ENCODE peak calls at places on chromosome 18, in six cellular contexts. M, S, R, C, L and V are unnamed samples. For H3K9me3, the result is how much of the 10 kb centered on the place peaks cover.

GRCh38 chr18:45628979-45629958 is 14.0 kb downstream of the SLC14A2 start:
- DNase-seq in M (no peak), C (no peak), S (peak), R (peak), L (no peak), V (no peak)

GRCh38 chr18:23276456-23276855 is 141.2 kb downstream of the CABLES1 start:
- DNase-seq in L (no peak), R (no peak), S (no peak), M (no peak), C (no peak), V (no peak)

GRCh38 chr18:8685141-8685913 is 20.0 kb upstream of the MTCL1 start:
- DNase-seq in M (no peak), C (no peak), S (no peak), R (peak), L (no peak), V (no peak)

GRCh38 chr18:39746201-39746600 is 2180.6 kb upstream of the CELF4 start:
- DNase-seq in S (no peak), R (peak), L (no peak), C (no peak), M (no peak), V (no peak)

GRCh38 chr18:5425721-5426120 is 118.1 kb downstream of the EPB41L3 start:
- DNase-seq in R (no peak), L (no peak), M (no peak), C (no peak), S (no peak), V (no peak)

GRCh38 chr18:64966667-64967066 is 784.1 kb upstream of the CDH7 start:
- DNase-seq in S (no peak), M (no peak), R (no peak), L (no peak), C (no peak), V (peak)

GRCh38 chr18:58785171-58785805 is 79.4 kb upstream of the ZNF532 start:
- DNase-seq in S (peak), C (peak), R (peak), M (no peak), L (no peak), V (no peak)

GRCh38 chr18:24212939-24213338 is 74.1 kb downstream of the CABYR start:
- DNase-seq in L (no peak), C (no peak), M (no peak), S (peak), R (peak), V (no peak)

GRCh38 chr18:21361297-21361880 is 119.4 kb downstream of the GREB1L start:
- DNase-seq in R (no peak), M (no peak), L (no peak), C (no peak), S (no peak), V (no peak)

GRCh38 chr18:34591920-34592444 is 118.1 kb upstream of the DTNA start:
- DNase-seq in L (no peak), M (no peak), C (no peak), R (no peak), S (no peak), V (no peak)

GRCh38 chr18:44733069-44733753 is 52.5 kb downstream of the SETBP1 start:
- DNase-seq in M (no peak), L (no peak), C (peak), R (peak), S (peak), V (no peak)

GRCh38 chr18:23209031-23209430 is 73.7 kb downstream of the CABLES1 start:
- DNase-seq in L (no peak), M (no peak), S (no peak), C (no peak), R (peak), V (no peak)

GRCh38 chr18:43396266-43396665 is 119.0 kb upstream of the SYT4 start:
- DNase-seq in C (no peak), M (no peak), R (no peak), L (no peak), S (peak), V (no peak)

GRCh38 chr18:48866028-48866733 is 84.6 kb downstream of the SMAD7 start:
- DNase-seq in M (peak), R (peak), C (peak), L (peak), S (no peak), V (peak)

GRCh38 chr18:4068552-4069158 is 386.5 kb downstream of the DLGAP1 start:
- DNase-seq in S (peak), M (no peak), L (no peak), C (peak), R (peak), V (peak)

GRCh38 chr18:57859314-57859713 is 56.2 kb upstream of the ATP8B1 start:
- DNase-seq in L (no peak), C (peak), S (peak), M (no peak), R (no peak), V (peak)

GRCh38 chr18:56650944-56651770 is at the start of gene WDR7:
- DNase-seq in S (peak), L (peak), R (peak), C (peak), M (peak), V (peak)
- TF ChIP-seq POLR2A in S (no peak), L (peak), R (no peak), C (peak), M (no peak), V (peak)

GRCh38 chr18:76956648-76957047 is 134.3 kb downstream of the ZNF236 start:
- DNase-seq in M (no peak), C (no peak), L (no peak), R (no peak), S (no peak), V (no peak)

GRCh38 chr18:76952747-76953146 is 130.4 kb downstream of the ZNF236 start:
- DNase-seq in S (no peak), L (no peak), C (no peak), M (no peak), R (no peak), V (peak)

GRCh38 chr18:76957384-76958355 is 135.3 kb downstream of the ZNF236 start:
- DNase-seq in C (no peak), M (no peak), L (no peak), S (no peak), R (no peak), V (no peak)

GRCh38 chr18:76953186-76953982 is 131.0 kb downstream of the ZNF236 start:
- DNase-seq in L (no peak), S (no peak), R (peak), C (peak), M (peak), V (peak)

DNA sequence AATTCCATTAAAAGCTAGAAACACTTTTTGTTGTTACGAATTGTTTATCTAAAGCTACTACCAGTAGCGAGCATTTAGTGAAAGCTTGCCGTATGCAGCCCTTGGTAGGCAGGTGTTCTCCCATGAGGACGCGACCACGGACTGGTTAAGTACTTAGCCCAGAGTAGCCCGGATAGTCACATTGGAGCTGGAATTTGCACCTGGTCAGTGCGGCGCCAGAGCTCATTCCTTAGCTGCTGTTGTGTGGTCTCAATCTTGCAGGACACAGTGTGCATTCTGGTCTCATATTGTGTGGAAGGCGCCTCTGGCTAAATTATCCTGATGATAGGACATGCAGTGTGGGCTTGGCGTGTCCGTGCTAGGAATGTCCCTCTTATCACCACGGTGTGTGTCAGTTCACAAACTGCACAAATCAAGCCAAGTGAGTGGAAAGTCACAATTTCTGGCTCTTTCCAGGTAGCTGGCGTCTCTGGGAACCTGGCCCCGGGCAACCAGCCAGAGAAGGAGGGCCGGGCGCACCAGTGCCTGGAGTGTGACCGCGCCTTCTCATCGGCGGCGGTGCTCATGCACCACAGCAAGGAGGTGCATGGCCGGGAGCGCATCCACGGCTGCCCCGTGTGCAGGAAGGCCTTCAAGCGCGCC is 133.3 kb downstream of the ZNF236 start:
- DNase-seq in R (no peak), L (no peak), S (no peak), M (no peak), C (peak), V (peak)
- TF ChIP-seq CTCF in R (no peak), L (no peak), S (no peak), M (no peak), C (no peak), V (no peak)

GRCh38 chr18:79725486-79725885 is 45.9 kb downstream of the CTDP1 start:
- DNase-seq in R (no peak), M (no peak), L (peak), C (no peak), S (no peak), V (peak)

GRCh38 chr18:79723628-79724027 is 44.0 kb downstream of the CTDP1 start:
- DNase-seq in M (no peak), R (no peak), C (no peak), L (peak), S (no peak), V (no peak)

GRCh38 chr18:79723036-79723435 is 43.4 kb downstream of the CTDP1 start:
- DNase-seq in S (no peak), M (no peak), R (no peak), L (no peak), C (no peak), V (no peak)

GRCh38 chr18:79726721-79727120 is 47.1 kb downstream of the CTDP1 start:
- DNase-seq in S (no peak), C (no peak), R (no peak), M (no peak), L (no peak), V (no peak)

DNA sequence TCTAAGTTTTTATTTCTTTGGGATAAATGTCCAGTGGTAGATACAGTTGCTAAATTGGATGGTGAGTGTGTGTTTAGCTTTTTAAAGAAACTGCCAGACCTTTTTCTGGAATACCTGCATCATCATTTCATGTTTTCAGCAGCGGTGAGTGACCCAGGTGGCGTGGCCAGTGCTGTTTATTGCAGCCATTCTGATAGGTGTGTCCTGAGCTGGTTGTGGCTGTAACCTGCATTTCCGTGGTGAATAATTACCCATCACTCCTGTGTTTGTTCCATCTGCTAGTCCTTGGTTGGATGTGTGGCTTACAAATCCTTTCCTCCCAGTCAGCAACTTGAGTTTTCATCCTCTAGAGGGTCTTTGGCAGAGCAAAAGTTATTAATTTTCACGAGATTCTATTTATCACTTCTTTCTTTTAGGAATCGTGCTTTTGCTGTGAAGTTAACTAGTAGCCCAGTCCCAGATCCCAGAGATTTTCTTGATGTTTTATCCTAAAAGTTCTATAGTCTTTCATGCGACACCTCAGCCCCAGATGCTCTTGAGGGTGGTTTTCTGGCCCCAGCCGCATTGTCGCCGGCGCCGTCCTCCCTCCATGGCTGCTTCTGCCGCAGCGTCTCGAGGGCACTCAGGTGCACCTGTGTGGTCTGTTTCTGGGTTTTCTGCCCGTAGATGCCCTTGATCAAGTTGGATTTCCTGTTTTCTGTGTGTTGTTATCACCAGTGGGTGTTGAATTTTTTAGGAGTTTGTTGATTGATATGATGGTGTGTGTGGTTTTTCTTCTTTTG is 44.9 kb downstream of the CTDP1 start:
- DNase-seq in C (no peak), M (no peak), R (no peak), L (no peak), S (no peak), V (no peak)
- H3K9me3 ChIP-seq in C (under half), M (under half), R (under half), L (under half), S (under half), V (under half)

DNA sequence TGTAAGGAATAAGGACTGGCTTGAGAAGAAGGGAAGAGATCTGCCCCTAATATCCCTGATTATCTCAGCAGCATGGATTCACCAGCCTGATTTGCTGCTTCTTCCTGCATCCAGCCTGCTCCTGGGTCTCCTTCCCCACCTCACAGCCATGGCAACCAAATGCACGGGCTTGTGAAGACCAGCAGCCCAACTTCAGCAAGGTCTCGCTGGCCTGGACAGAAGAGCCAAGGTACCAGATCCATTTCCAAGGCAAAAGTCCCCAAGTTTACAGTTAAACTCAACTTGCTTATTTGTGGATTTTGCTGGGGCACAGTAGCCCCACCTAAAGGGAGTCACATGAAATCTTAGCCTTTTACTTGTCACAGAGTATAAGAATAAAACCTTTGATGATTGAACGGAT is 47.3 kb upstream of the CELF4 start:
- DNase-seq in S (no peak), R (no peak), M (no peak), L (no peak), C (no peak), V (no peak)
- TF ChIP-seq POLR2A in S (no peak), R (no peak), M (no peak), L (no peak), C (no peak), V (no peak)

GRCh38 chr18:69494841-69495240 is 94.2 kb downstream of the DOK6 start:
- DNase-seq in S (no peak), R (no peak), C (no peak), L (no peak), M (no peak), V (no peak)
- TF ChIP-seq CTCF in S (no peak), R (no peak), C (no peak), L (no peak), M (no peak), V (no peak)